ENCODE peak calls at places on chromosomes 16 and 17, in five cellular contexts. L, M, T, W and Y are unnamed samples.

GRCh38 chr16:1126044-1126443 is 26.9 kb upstream of the CACNA1H start:
- DNase-seq in W (no peak), M (no peak), T (no peak), L (no peak), Y (no peak)

GRCh38 chr16:59459811-59460210 is 725.7 kb upstream of the GOT2 start:
- DNase-seq in M (no peak), T (no peak), L (no peak), W (no peak), Y (peak)

GRCh38 chr16:55324491-55325447 is 766 bp downstream of the IRX6 start:
- DNase-seq in W (no peak), M (no peak), T (no peak), L (no peak), Y (peak)

GRCh38 chr17:44928950-44929720 is 13.8 kb upstream of the GFAP start:
- DNase-seq in W (no peak), T (no peak), L (no peak), M (no peak), Y (no peak)

GRCh38 chr17:65287040-65287439 is 149.9 kb downstream of the RGS9 start:
- DNase-seq in M (peak), L (no peak), W (no peak), T (no peak), Y (no peak)

GRCh38 chr17:17119533-17119932 is 77.3 kb downstream of the MPRIP start:
- DNase-seq in M (peak), T (peak), L (no peak), W (peak), Y (peak)

GRCh38 chr16:28538733-28539596 is at the start of gene NUPR1:
- DNase-seq in W (no peak), L (no peak), M (peak), T (no peak), Y (peak)

GRCh38 chr17:77233635-77234334 is 93.0 kb downstream of the SEC14L1 start:
- DNase-seq in M (peak), L (no peak), W (no peak), T (no peak), Y (peak)

GRCh38 chr16:84611041-84611440 is 6.8 kb downstream of the COTL1 start:
- DNase-seq in M (peak), T (no peak), W (no peak), L (peak), Y (peak)

GRCh38 chr16:22297871-22298733 is 893 bp downstream of the POLR3E start:
- DNase-seq in M (peak), T (peak), L (peak), W (peak), Y (peak)

GRCh38 chr17:81710514-81711308 is 1.4 kb upstream of the SLC25A10 start:
- DNase-seq in W (no peak), L (no peak), M (peak), T (no peak), Y (peak)

GRCh38 chr16:3098459-3099394 is at the start of gene ZSCAN10:
- DNase-seq in L (no peak), W (no peak), M (no peak), T (no peak), Y (no peak)

GRCh38 chr17:69969897-69970296 is 105.1 kb upstream of the KCNJ16 start:
- DNase-seq in M (no peak), W (no peak), T (no peak), L (no peak), Y (no peak)